ENCODE peak calls at places on chromosomes 16 and 17, in four cellular contexts. One of them, this sample, is unnamed.

GRCh38 chr17:66737524-66737923 is 97.4 kb upstream of the CACNG5 start:
- DNase-seq in K562: no peak
- DNase-seq in lung: no peak
- DNase-seq in CD4-positive, CD25-positive, alpha-beta regulatory T cell: no peak
- DNase-seq in this sample: peak; percentile 47

GRCh38 chr17:31313982-31314787 is at the start of gene EVI2B:
- DNase-seq in lung: no peak
- DNase-seq in CD4-positive, CD25-positive, alpha-beta regulatory T cell: no peak
- DNase-seq in K562: no peak
- DNase-seq in this sample: peak; percentile 75

GRCh38 chr16:87581867-87582220 is 20.5 kb upstream of the JPH3 start:
- DNase-seq in CD4-positive, CD25-positive, alpha-beta regulatory T cell: no peak
- DNase-seq in lung: peak; percentile 68
- DNase-seq in K562: peak; percentile 78
- DNase-seq in this sample: peak; percentile 98

GRCh38 chr16:4465977-4466779 is 8.2 kb downstream of the NMRAL1 start:
- DNase-seq in lung: no peak
- DNase-seq in CD4-positive, CD25-positive, alpha-beta regulatory T cell: no peak
- DNase-seq in K562: no peak
- DNase-seq in this sample: peak; percentile 27

GRCh38 chr16:6482861-6483530 is 849.6 kb upstream of the RBFOX1 start:
- DNase-seq in lung: no peak
- DNase-seq in K562: no peak
- DNase-seq in CD4-positive, CD25-positive, alpha-beta regulatory T cell: no peak
- DNase-seq in this sample: no peak

GRCh38 chr17:45973099-45973838 is 25.8 kb upstream of the STH start:
- DNase-seq in lung: peak; percentile 33
- DNase-seq in CD4-positive, CD25-positive, alpha-beta regulatory T cell: no peak
- DNase-seq in K562: no peak
- DNase-seq in this sample: no peak

GRCh38 chr17:44360826-44361225 is 2.8 kb downstream of the FAM171A2 start:
- DNase-seq in CD4-positive, CD25-positive, alpha-beta regulatory T cell: no peak
- DNase-seq in K562: peak; percentile 58
- DNase-seq in lung: no peak
- DNase-seq in this sample: peak; percentile 42

GRCh38 chr16:68756250-68757051 is 19.4 kb downstream of the CDH1 start:
- DNase-seq in K562: no peak
- DNase-seq in lung: peak; percentile 87
- DNase-seq in CD4-positive, CD25-positive, alpha-beta regulatory T cell: peak; percentile 25
- DNase-seq in this sample: peak; percentile 40

GRCh38 chr16:87834668-87835473 is 34.4 kb downstream of the SLC7A5 start:
- DNase-seq in CD4-positive, CD25-positive, alpha-beta regulatory T cell: no peak
- DNase-seq in K562: no peak
- DNase-seq in lung: no peak
- DNase-seq in this sample: peak; percentile 43

GRCh38 chr17:51423421-51424160 is 163.2 kb downstream of the UTP18 start:
- DNase-seq in lung: no peak
- DNase-seq in K562: no peak
- DNase-seq in CD4-positive, CD25-positive, alpha-beta regulatory T cell: no peak
- DNase-seq in this sample: no peak

GRCh38 chr17:77282524-77283515 is 142.1 kb downstream of the SEC14L1 start:
- DNase-seq in K562: no peak
- DNase-seq in lung: peak; percentile 60
- DNase-seq in CD4-positive, CD25-positive, alpha-beta regulatory T cell: no peak
- DNase-seq in this sample: peak; percentile 88

DNA sequence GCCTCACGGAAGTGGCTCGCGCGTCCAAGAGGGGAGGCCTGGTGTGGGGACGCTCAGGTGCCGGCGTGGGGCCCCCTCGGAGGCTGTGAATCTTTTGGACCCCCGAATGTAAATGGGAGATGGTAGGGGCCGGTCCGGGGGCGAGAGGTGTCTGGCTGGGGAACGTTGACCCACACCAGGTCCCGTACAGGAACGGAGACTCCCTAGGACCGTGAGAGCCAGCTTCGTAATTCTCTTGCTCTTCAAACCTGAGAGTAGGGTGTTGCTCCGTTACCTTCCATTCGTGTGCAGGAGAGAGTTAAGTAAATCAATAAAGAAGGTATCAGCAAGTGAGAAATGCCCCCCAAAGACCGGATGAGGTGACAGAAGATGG is 483 bp downstream of the LYRM1 start:
- DNase-seq in lung: no peak
- DNase-seq in K562: no peak
- DNase-seq in CD4-positive, CD25-positive, alpha-beta regulatory T cell: no peak
- DNase-seq in this sample: no peak
- H3K4me1 ChIP-seq in lung: peaks cover 14% of the 10 kb centered on the region
- H3K4me1 ChIP-seq in K562: peaks cover 50% of the 10 kb centered on the region
- H3K4me1 ChIP-seq in CD4-positive, CD25-positive, alpha-beta regulatory T cell: peaks cover 40% of the 10 kb centered on the region
- H3K4me1 ChIP-seq in this sample: peaks cover 33% of the 10 kb centered on the region

GRCh38 chr17:8986295-8986694 is 20.8 kb upstream of the PIK3R5 start:
- DNase-seq in CD4-positive, CD25-positive, alpha-beta regulatory T cell: no peak
- DNase-seq in lung: no peak
- DNase-seq in K562: no peak
- DNase-seq in this sample: no peak
- H3K27ac ChIP-seq in CD4-positive, CD25-positive, alpha-beta regulatory T cell: no peak overlapping the region
- H3K27ac ChIP-seq in lung: no peak overlapping the region
- H3K27ac ChIP-seq in K562: no peak overlapping the region
- H3K27ac ChIP-seq in this sample: no peak overlapping the region

GRCh38 chr17:9647014-9647413 is 1.7 kb downstream of the USP43 start:
- DNase-seq in K562: no peak
- DNase-seq in lung: no peak
- DNase-seq in CD4-positive, CD25-positive, alpha-beta regulatory T cell: no peak
- DNase-seq in this sample: no peak
- H3K4me3 ChIP-seq in K562: no peak overlapping the region
- H3K4me3 ChIP-seq in lung: no peak overlapping the region
- H3K4me3 ChIP-seq in CD4-positive, CD25-positive, alpha-beta regulatory T cell: no peak overlapping the region
- H3K4me3 ChIP-seq in this sample: no peak overlapping the region

DNA sequence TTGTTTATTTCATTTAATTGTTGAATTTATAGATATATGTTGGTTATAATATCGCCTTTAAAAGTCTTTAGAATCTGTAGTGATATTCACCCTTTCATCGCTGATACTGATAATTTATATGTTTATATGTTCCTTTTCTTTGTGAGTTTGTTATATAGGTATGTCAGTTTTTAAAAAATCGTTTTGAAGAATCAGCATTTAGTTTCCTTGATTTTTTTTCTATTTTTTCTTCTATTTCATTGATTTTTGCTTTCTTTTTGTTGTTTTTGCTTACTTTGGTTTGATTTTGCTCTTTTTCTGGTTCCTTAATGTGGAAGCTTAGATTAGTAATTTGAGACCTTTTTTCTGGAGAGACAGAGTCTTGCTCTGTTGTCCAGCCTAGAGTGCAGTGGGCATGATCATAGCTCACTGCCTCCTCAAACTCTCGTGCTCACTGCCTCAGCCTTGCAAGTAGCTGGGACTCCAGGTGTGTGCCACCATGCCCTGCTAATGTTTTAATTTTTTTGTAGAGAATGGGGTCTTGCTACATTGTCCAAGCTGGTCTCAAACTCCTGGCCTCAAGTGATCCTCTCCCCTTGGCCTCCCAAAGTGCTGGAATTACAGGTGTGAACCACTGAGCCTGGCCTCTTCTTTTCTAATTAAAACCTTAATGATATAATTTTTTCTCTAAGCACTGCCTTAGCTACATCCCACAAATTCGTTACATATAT is 7.5 kb downstream of the IST1 start:
- DNase-seq in K562: no peak
- DNase-seq in CD4-positive, CD25-positive, alpha-beta regulatory T cell: no peak
- DNase-seq in lung: no peak
- DNase-seq in this sample: no peak
- H3K4me1 ChIP-seq in K562: no peaks in the 10 kb centered on the region
- H3K4me1 ChIP-seq in CD4-positive, CD25-positive, alpha-beta regulatory T cell: peaks cover 70% of the 10 kb centered on the region
- H3K4me1 ChIP-seq in lung: peaks cover 7% of the 10 kb centered on the region
- H3K4me1 ChIP-seq in this sample: peaks cover 2% of the 10 kb centered on the region

GRCh38 chr17:8781784-8782575 is 17.2 kb downstream of the MFSD6L start:
- DNase-seq in lung: no peak
- DNase-seq in CD4-positive, CD25-positive, alpha-beta regulatory T cell: no peak
- DNase-seq in K562: no peak
- DNase-seq in this sample: no peak

DNA sequence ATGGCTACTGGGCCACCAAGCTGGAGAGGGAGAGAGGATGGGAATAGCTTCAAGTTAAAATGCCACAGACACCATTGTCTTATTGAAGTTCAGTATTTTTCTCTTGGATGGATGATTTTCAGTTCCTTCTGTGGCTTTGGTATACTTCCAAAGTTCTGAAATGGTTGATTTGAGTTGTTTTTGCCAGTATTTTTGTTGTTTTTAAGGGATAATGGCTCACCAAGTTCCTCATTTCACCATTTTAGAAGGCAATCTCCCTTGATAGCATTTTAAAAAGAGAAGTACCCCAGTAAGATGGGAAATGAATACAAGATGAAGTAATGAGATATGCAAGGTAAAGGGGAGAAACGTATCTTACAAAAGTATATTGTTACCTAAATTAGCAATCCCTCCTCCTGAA is 18.5 kb upstream of the SPDYE4 start:
- DNase-seq in K562: no peak
- DNase-seq in lung: no peak
- DNase-seq in CD4-positive, CD25-positive, alpha-beta regulatory T cell: no peak
- DNase-seq in this sample: no peak
- H3K27ac ChIP-seq in K562: no peak overlapping the region
- H3K27ac ChIP-seq in lung: no peak overlapping the region
- H3K27ac ChIP-seq in CD4-positive, CD25-positive, alpha-beta regulatory T cell: no peak overlapping the region
- H3K27ac ChIP-seq in this sample: no peak overlapping the region

GRCh38 chr16:57797526-57798266 is 4.6 kb downstream of the KIFC3 start:
- DNase-seq in CD4-positive, CD25-positive, alpha-beta regulatory T cell: no peak
- DNase-seq in lung: peak; percentile 73
- DNase-seq in K562: no peak
- DNase-seq in this sample: peak; percentile 51

GRCh38 chr16:57799619-57800212 is 2.6 kb downstream of the KIFC3 start:
- DNase-seq in lung: no peak
- DNase-seq in K562: no peak
- DNase-seq in CD4-positive, CD25-positive, alpha-beta regulatory T cell: no peak
- DNase-seq in this sample: no peak

GRCh38 chr16:57800213-57801097 is 1.8 kb downstream of the KIFC3 start:
- DNase-seq in CD4-positive, CD25-positive, alpha-beta regulatory T cell: no peak
- DNase-seq in lung: no peak
- DNase-seq in K562: no peak
- DNase-seq in this sample: no peak

GRCh38 chr16:57798267-57798810 is 4.0 kb downstream of the KIFC3 start:
- DNase-seq in K562: no peak
- DNase-seq in CD4-positive, CD25-positive, alpha-beta regulatory T cell: no peak
- DNase-seq in lung: no peak
- DNase-seq in this sample: no peak

GRCh38 chr16:57798953-57799618 is 3.2 kb downstream of the KIFC3 start:
- DNase-seq in CD4-positive, CD25-positive, alpha-beta regulatory T cell: no peak
- DNase-seq in lung: no peak
- DNase-seq in K562: no peak
- DNase-seq in this sample: no peak
- H3K4me3 ChIP-seq in CD4-positive, CD25-positive, alpha-beta regulatory T cell: no peak overlapping the region
- H3K4me3 ChIP-seq in lung: no peak overlapping the region
- H3K4me3 ChIP-seq in K562: peak overlapping the region; percentile 7
- H3K4me3 ChIP-seq in this sample: no peak overlapping the region

GRCh38 chr16:56415849-56416248 is 9.5 kb downstream of the AMFR start:
- DNase-seq in lung: no peak
- DNase-seq in CD4-positive, CD25-positive, alpha-beta regulatory T cell: no peak
- DNase-seq in K562: no peak
- DNase-seq in this sample: no peak
- H3K4me1 ChIP-seq in lung: peaks cover 4% of the 10 kb centered on the region
- H3K4me1 ChIP-seq in CD4-positive, CD25-positive, alpha-beta regulatory T cell: peaks cover under 1% of the 10 kb centered on the region
- H3K4me1 ChIP-seq in K562: peaks cover 30% of the 10 kb centered on the region
- H3K4me1 ChIP-seq in this sample: peaks cover 5% of the 10 kb centered on the region

This sample was measured in cardiac muscle cell.